ENCODE peak calls at places on chromosomes 6 and 20, in four cellular contexts. J is H9, K is IMR-90, Y is mesendoderm. C is an unnamed sample.

GRCh38 chr6:71181565-71181964 is 107.0 kb upstream of the OGFRL1 start:
- DNase-seq in K (peak), Y (peak), J (peak), C (peak)

GRCh38 chr6:84137989-84138575 is 89.4 kb downstream of the CEP162 start:
- DNase-seq in K (peak), J (no peak), Y (no peak), C (no peak)

GRCh38 chr20:15643713-15644112 is 929.5 kb downstream of the KIF16B start:
- DNase-seq in Y (peak), J (no peak), K (peak), C (no peak)

GRCh38 chr6:31186052-31186734 is 15.7 kb upstream of the POU5F1 start:
- DNase-seq in K (no peak), J (no peak), Y (no peak), C (no peak)

GRCh38 chr6:90288404-90288803 is 8.2 kb downstream of the BACH2 start:
- DNase-seq in Y (peak), J (no peak), K (peak), C (no peak)

GRCh38 chr20:52269926-52270325 is 78.3 kb upstream of the ZFP64 start:
- DNase-seq in K (no peak), Y (no peak), J (no peak), C (no peak)

GRCh38 chr6:16244869-16245451 is 6.6 kb downstream of the GMPR start:
- DNase-seq in J (no peak), Y (peak), K (peak), C (no peak)

GRCh38 chr6:42555477-42556457 is 8.1 kb upstream of the UBR2 start:
- DNase-seq in K (peak), Y (peak), J (peak), C (no peak)

GRCh38 chr6:32529697-32530429 is at the start of gene HLA-DRB5:
- DNase-seq in Y (peak), K (no peak), J (no peak), C (peak)

GRCh38 chr6:135496805-135497411 is 632 bp downstream of the AHI1 start:
- DNase-seq in J (no peak), K (no peak), Y (no peak), C (peak)

DNA sequence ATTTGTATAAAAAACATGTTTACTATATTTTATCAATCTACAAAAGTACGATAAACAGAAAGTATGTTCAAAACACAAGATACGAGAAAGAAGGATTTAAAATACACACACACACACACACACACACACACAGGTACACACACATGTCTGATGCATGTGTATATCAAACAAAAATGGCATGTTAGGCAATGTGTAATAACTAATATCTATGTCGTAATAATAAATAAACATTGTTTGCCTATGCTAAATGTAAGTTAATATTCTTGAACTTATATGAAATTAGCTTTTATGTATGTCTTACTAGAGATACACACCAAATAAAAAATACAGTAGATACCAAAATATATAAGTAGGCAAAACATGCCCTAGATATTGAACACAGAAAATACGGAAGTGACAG is 894.9 kb downstream of the EYS start:
- DNase-seq in K (no peak), Y (no peak), J (no peak), C (no peak)
- H2BK5ac ChIP-seq in K (no peak), Y (no peak), J (no peak), C (no peak)

GRCh38 chr20:47257256-47257655 is 99.2 kb downstream of the ZMYND8 start:
- DNase-seq in J (no peak), K (no peak), Y (no peak), C (no peak)

GRCh38 chr20:47262008-47262364 is 94.5 kb downstream of the ZMYND8 start:
- DNase-seq in K (no peak), Y (no peak), J (no peak), C (no peak)

GRCh38 chr20:47256665-47257236 is 99.7 kb downstream of the ZMYND8 start:
- DNase-seq in J (no peak), Y (no peak), K (peak), C (no peak)

GRCh38 chr20:47257771-47258170 is 98.7 kb downstream of the ZMYND8 start:
- DNase-seq in J (no peak), K (no peak), Y (no peak), C (no peak)

GRCh38 chr20:47258745-47259695 is 97.5 kb downstream of the ZMYND8 start:
- DNase-seq in Y (no peak), K (peak), J (no peak), C (no peak)
- H2BK5ac ChIP-seq in Y (no peak), K (peak), J (no peak), C (no peak)

GRCh38 chr6:87718662-87719433 is 16.8 kb upstream of the AKIRIN2 start:
- DNase-seq in Y (no peak), J (no peak), K (peak), C (peak)

GRCh38 chr6:87721311-87721710 is 19.3 kb upstream of the AKIRIN2 start:
- DNase-seq in J (no peak), Y (no peak), K (no peak), C (peak)

GRCh38 chr6:87724994-87725811 is 23.2 kb upstream of the AKIRIN2 start:
- DNase-seq in K (no peak), J (no peak), Y (no peak), C (no peak)

GRCh38 chr6:87723727-87724078 is 21.7 kb upstream of the AKIRIN2 start:
- DNase-seq in Y (peak), K (no peak), J (no peak), C (no peak)

GRCh38 chr6:87722831-87723726 is 21.0 kb upstream of the AKIRIN2 start:
- DNase-seq in Y (peak), J (peak), K (peak), C (peak)
- H2BK5ac ChIP-seq in Y (peak), J (no peak), K (peak), C (no peak)

DNA sequence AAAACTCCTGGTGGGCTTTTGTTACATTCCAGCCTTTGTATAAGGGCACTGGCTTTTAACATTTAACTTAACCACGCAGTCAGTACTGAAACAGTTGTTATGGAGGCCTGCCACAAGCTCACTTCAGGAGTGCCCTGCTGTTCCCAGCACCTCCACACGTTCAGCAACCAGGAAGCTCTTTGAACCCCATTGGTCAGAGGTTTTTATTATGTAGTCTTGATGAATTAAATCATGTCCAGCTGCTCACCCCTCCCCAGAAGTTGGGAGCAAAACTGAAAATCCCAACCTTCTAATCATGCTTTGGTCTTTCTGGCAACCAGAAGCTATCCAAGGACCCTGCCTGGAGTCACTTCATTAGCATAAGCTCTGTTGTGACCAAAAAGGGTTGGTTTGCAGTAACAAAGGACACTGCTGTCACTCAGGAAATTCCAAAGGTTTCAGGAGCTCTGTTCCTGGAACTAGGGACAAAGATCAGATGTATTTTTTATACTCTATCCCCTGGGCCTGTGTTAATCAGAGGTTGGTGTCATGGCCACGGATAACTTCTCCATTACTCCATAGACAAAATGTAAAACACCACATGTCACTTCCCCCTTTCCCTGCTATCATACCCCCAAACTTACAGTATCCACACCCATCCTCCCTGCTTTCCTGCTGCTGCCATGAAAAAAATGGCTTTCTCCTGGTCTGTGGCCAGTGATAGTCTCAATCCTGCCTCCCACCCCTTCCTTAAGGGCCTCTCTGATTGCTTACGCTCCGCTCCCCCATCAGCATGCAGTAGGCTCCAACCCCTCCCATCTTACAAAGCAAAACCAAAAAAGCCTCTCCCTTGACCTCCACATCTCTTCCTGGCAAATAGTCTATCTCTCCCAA is 3.0 kb downstream of the ARMC12 start:
- DNase-seq in Y (peak), J (peak), K (no peak), C (no peak)
- H2BK5ac ChIP-seq in Y (peak), J (peak), K (no peak), C (no peak)

GRCh38 chr20:33072362-33072761 is 7.1 kb upstream of the BPIFB4 start:
- DNase-seq in Y (no peak), J (no peak), K (no peak), C (no peak)

GRCh38 chr20:33068251-33068939 is 11.0 kb upstream of the BPIFB4 start:
- DNase-seq in K (no peak), Y (no peak), J (no peak), C (no peak)

GRCh38 chr20:33071198-33071597 is 8.2 kb upstream of the BPIFB4 start:
- DNase-seq in K (no peak), J (no peak), Y (no peak), C (no peak)

GRCh38 chr20:33070413-33071053 is 8.9 kb upstream of the BPIFB4 start:
- DNase-seq in J (no peak), K (no peak), Y (no peak), C (no peak)

GRCh38 chr20:33069706-33070105 is 9.7 kb upstream of the BPIFB4 start:
- DNase-seq in Y (no peak), J (no peak), K (no peak), C (no peak)
- H2BK5ac ChIP-seq in Y (no peak), J (no peak), K (no peak), C (no peak)